ENCODE peak calls at places on chromosomes 3 and 15, in ten cellular contexts. Y, K, D, G, Q, A, C, U, J and V are unnamed samples.

GRCh38 chr3:102195198-102195948 is 239.4 kb upstream of the ZPLD1 start:
- DNase-seq in Y (peak; percentile 96), K (no peak), D (peak; percentile 15), G (no peak), Q (peak; percentile 79), A (no peak), C (no peak), U (no peak), J (no peak), V (no peak)

GRCh38 chr15:70810916-70811578 is 42.9 kb downstream of the LARP6 start:
- DNase-seq in Y (no peak), K (no peak), D (no peak), G (no peak), Q (no peak), A (no peak), C (no peak), U (no peak), J (no peak), V (no peak)

GRCh38 chr3:43032217-43032545 is 53.1 kb downstream of the GASK1A start:
- DNase-seq in Y (no peak), K (no peak), D (no peak), G (no peak), Q (no peak), A (no peak), C (no peak), U (no peak), J (no peak), V (no peak)

GRCh38 chr15:67832031-67832551 is 6.8 kb downstream of the SKOR1 start:
- DNase-seq in Y (no peak), K (no peak), D (no peak), G (peak; percentile 36), Q (no peak), A (no peak), C (no peak), U (peak; percentile 57), J (peak; percentile 41), V (no peak)

GRCh38 chr15:43132830-43133428 is 457 bp upstream of the TMEM62 start:
- DNase-seq in Y (no peak), K (no peak), D (no peak), G (no peak), Q (no peak), A (no peak), C (peak; percentile 63), U (no peak), J (no peak), V (no peak)

GRCh38 chr3:173893066-173893465 is 495.5 kb downstream of the NLGN1 start:
- DNase-seq in Y (peak; percentile 26), K (no peak), D (no peak), G (no peak), Q (no peak), A (no peak), C (no peak), U (no peak), J (no peak), V (no peak)

GRCh38 chr3:143486611-143487010 is 361.7 kb downstream of the SLC9A9 start:
- DNase-seq in Y (no peak), K (no peak), D (no peak), G (no peak), Q (no peak), A (no peak), C (no peak), U (no peak), J (no peak), V (no peak)

GRCh38 chr15:79897701-79898113 is 893 bp upstream of the MTHFS start:
- DNase-seq in Y (no peak), K (no peak), D (no peak), G (no peak), Q (no peak), A (no peak), C (no peak), U (no peak), J (no peak), V (no peak)

GRCh38 chr3:133742351-133743091 is 3.7 kb upstream of the TF start:
- DNase-seq in Y (peak; percentile 57), K (no peak), D (no peak), G (no peak), Q (no peak), A (no peak), C (no peak), U (no peak), J (peak; percentile 50), V (no peak)

GRCh38 chr3:115092220-115092791 is 54.8 kb downstream of the ZBTB20 start:
- DNase-seq in Y (peak; percentile 39), K (peak; percentile 69), D (peak; percentile 71), G (peak; percentile 77), Q (peak; percentile 49), A (peak; percentile 16), C (peak; percentile 51), U (no peak), J (peak; percentile 73), V (no peak)

GRCh38 chr3:14434105-14434504 is 31.7 kb downstream of the SLC6A6 start:
- DNase-seq in Y (peak; percentile 33), K (no peak), D (no peak), G (no peak), Q (no peak), A (no peak), C (no peak), U (no peak), J (peak; percentile 56), V (no peak)

GRCh38 chr3:158420654-158421396 is 150.2 kb upstream of the MLF1 start:
- DNase-seq in Y (peak; percentile 98), K (no peak), D (no peak), G (no peak), Q (no peak), A (no peak), C (no peak), U (no peak), J (peak; percentile 35), V (no peak)

GRCh38 chr3:44825264-44825925 is 36.3 kb upstream of the TMEM42 start:
- DNase-seq in Y (peak; percentile 73), K (no peak), D (no peak), G (no peak), Q (no peak), A (no peak), C (no peak), U (no peak), J (peak; percentile 18), V (no peak)

GRCh38 chr15:40287968-40288367 is 5.1 kb upstream of the ANKRD63 start:
- DNase-seq in Y (no peak), K (no peak), D (no peak), G (peak; percentile 49), Q (no peak), A (no peak), C (no peak), U (no peak), J (no peak), V (no peak)

GRCh38 chr15:40286794-40287193 is 3.9 kb upstream of the ANKRD63 start:
- DNase-seq in Y (no peak), K (no peak), D (no peak), G (no peak), Q (no peak), A (no peak), C (no peak), U (no peak), J (no peak), V (no peak)

GRCh38 chr15:40285151-40285898 is 2.5 kb upstream of the ANKRD63 start:
- DNase-seq in Y (no peak), K (no peak), D (peak; percentile 61), G (no peak), Q (no peak), A (no peak), C (no peak), U (no peak), J (no peak), V (no peak)

GRCh38 chr15:40283615-40284306 is 897 bp upstream of the ANKRD63 start:
- DNase-seq in Y (no peak), K (no peak), D (no peak), G (no peak), Q (no peak), A (no peak), C (no peak), U (no peak), J (no peak), V (peak; percentile 21)

DNA sequence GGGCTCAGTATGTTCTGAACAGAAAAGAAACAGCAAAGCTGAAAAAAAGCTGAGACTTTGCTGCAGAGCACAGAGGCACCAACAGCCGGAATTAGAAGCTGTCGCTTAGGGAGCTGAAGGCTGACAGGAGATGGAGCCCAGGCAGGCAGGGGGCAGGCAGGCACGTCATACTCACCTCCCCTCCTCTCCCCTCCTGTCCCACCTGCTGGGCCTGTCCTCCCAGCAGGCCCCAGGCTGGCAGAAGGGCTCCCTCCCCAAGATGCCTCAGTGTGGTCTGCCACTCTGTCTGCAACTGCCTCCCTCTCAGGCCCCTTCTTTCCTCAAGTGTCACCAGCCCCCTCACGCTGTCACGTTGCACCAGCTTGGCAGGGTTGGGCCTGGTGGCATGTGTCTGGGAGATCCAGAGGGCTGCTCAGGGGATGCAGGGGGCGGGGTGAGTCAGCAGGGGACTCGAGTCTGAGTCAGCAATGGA is 3.2 kb upstream of the ANKRD63 start:
- DNase-seq in Y (no peak), K (no peak), D (peak; percentile 59), G (no peak), Q (no peak), A (no peak), C (no peak), U (no peak), J (no peak), V (no peak)
- H3K4me1 ChIP-seq in Y (peaks cover 19% of the 10 kb centered on the region), K (peaks cover 8% of the 10 kb centered on the region), D (peaks cover 25% of the 10 kb centered on the region), G (no peaks in the 10 kb centered on the region), Q (peaks cover 14% of the 10 kb centered on the region), A (peaks cover 17% of the 10 kb centered on the region), C (peaks cover 22% of the 10 kb centered on the region), U (peaks cover 35% of the 10 kb centered on the region), J (no peaks in the 10 kb centered on the region), V (peaks cover 6% of the 10 kb centered on the region)

GRCh38 chr3:126487151-126487771 is 11.6 kb upstream of the ZXDC start:
- DNase-seq in Y (peak; percentile 60), K (no peak), D (no peak), G (no peak), Q (no peak), A (peak; percentile 27), C (no peak), U (no peak), J (no peak), V (no peak)
- H3K4me1 ChIP-seq in Y (peaks cover 14% of the 10 kb centered on the region), K (no peaks in the 10 kb centered on the region), D (no peaks in the 10 kb centered on the region), G (no peaks in the 10 kb centered on the region), Q (peaks cover 9% of the 10 kb centered on the region), A (peaks cover 33% of the 10 kb centered on the region), C (no peaks in the 10 kb centered on the region), U (peaks cover 22% of the 10 kb centered on the region), J (no peaks in the 10 kb centered on the region), V (no peaks in the 10 kb centered on the region)

GRCh38 chr15:63374686-63375520 is 6.7 kb downstream of the CA12 start:
- DNase-seq in Y (peak; percentile 70), K (no peak), D (peak; percentile 48), G (no peak), Q (no peak), A (no peak), C (no peak), U (no peak), J (peak; percentile 78), V (no peak)
- H3K4me1 ChIP-seq in Y (peaks cover 76% of the 10 kb centered on the region), K (no peaks in the 10 kb centered on the region), D (no peaks in the 10 kb centered on the region), G (no peaks in the 10 kb centered on the region), Q (peaks cover 18% of the 10 kb centered on the region), A (peaks cover 14% of the 10 kb centered on the region), C (no peaks in the 10 kb centered on the region), U (peaks cover 4% of the 10 kb centered on the region), J (peaks cover 38% of the 10 kb centered on the region), V (peaks cover 5% of the 10 kb centered on the region)

DNA sequence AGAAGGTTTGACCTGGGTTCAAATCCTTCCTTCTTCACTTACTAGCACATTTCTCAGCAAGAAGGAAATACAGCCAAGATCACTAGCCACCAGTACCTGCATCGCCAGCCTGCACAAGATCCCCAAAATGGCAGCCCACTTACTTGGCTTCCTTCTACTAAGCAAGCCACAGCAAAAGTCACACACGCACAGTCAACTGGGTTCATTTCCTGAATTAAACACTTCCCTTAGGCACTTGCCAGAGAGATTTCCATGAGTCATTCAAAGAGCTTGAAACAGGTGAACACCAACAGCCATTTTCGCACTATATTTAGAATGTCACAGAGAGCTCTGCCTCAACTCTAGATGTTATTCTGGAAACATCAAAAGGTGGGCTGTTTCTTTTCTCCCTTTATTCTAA is 42.6 kb downstream of the MGLL start:
- DNase-seq in Y (peak; percentile 66), K (no peak), D (peak; percentile 27), G (no peak), Q (no peak), A (no peak), C (peak; percentile 9), U (no peak), J (no peak), V (no peak)
- H3K4me1 ChIP-seq in Y (peaks cover 18% of the 10 kb centered on the region), K (peaks cover 7% of the 10 kb centered on the region), D (peaks cover 20% of the 10 kb centered on the region), G (peaks cover 22% of the 10 kb centered on the region), Q (peaks cover 11% of the 10 kb centered on the region), A (peaks cover 8% of the 10 kb centered on the region), C (no peaks in the 10 kb centered on the region), U (no peaks in the 10 kb centered on the region), J (peaks cover 30% of the 10 kb centered on the region), V (peaks cover 10% of the 10 kb centered on the region)